ENCODE peak calls at places on chromosomes 16 and 17, in five cellular contexts. G, N, S, D and O are unnamed samples.

GRCh38 chr17:81142301-81143199 is 22.8 kb upstream of the PVALEF start:
- DNase-seq in D (peak; percentile 67), G (peak; percentile 87), N (peak; percentile 91), S (peak; percentile 80), O (peak; percentile 86)

GRCh38 chr17:70138309-70138865 is 30.9 kb upstream of the KCNJ2 start:
- DNase-seq in D (no peak), S (no peak), N (no peak), G (no peak), O (no peak)

GRCh38 chr17:73423806-73424205 is 112.0 kb upstream of the CDC42EP4 start:
- DNase-seq in N (peak; percentile 57), G (no peak), S (no peak), D (no peak), O (no peak)

GRCh38 chr17:68455756-68456528 is 1.4 kb downstream of the WIPI1 start:
- DNase-seq in D (peak; percentile 81), G (peak; percentile 70), S (no peak), N (no peak), O (no peak)

GRCh38 chr16:7086842-7087616 is 245.6 kb upstream of the RBFOX1 start:
- DNase-seq in G (no peak), N (no peak), S (no peak), D (no peak), O (peak; percentile 41)

GRCh38 chr16:89547291-89547690 is 13.2 kb upstream of the RPL13 start:
- DNase-seq in S (no peak), D (no peak), G (no peak), N (no peak), O (no peak)

GRCh38 chr16:71629617-71630016 is 3.6 kb downstream of the MARVELD3 start:
- DNase-seq in D (no peak), N (peak; percentile 25), G (no peak), S (no peak), O (no peak)

GRCh38 chr16:64864232-64864803 is 257.5 kb downstream of the CDH11 start:
- DNase-seq in S (no peak), D (no peak), G (no peak), N (no peak), O (no peak)

GRCh38 chr16:87233928-87234327 is 83.3 kb downstream of the C16orf95 start:
- DNase-seq in G (no peak), S (peak; percentile 26), N (no peak), D (no peak), O (peak; percentile 48)

GRCh38 chr16:81522141-81522701 is 77.6 kb downstream of the CMIP start:
- DNase-seq in G (no peak), D (no peak), N (peak; percentile 65), S (no peak), O (peak; percentile 72)

GRCh38 chr17:14161419-14161818 is 75.2 kb downstream of the CDRT15 start:
- DNase-seq in S (no peak), G (no peak), N (no peak), D (no peak), O (no peak)

GRCh38 chr17:76682306-76682705 is 28.5 kb downstream of the MXRA7 start:
- DNase-seq in G (no peak), N (peak; percentile 56), S (no peak), D (no peak), O (no peak)

GRCh38 chr17:27952366-27952765 is 59.2 kb upstream of the LYRM9 start:
- DNase-seq in G (no peak), N (no peak), D (no peak), S (no peak), O (no peak)

GRCh38 chr17:81049973-81050551 is 15.1 kb downstream of the BAIAP2 start:
- DNase-seq in G (peak; percentile 89), N (no peak), S (no peak), D (peak; percentile 85), O (no peak)

GRCh38 chr17:62778990-62779681 is 29.0 kb downstream of the MARCHF10 start:
- DNase-seq in D (no peak), N (no peak), S (no peak), G (peak; percentile 72), O (no peak)

GRCh38 chr17:60138769-60139437 is 10.9 kb upstream of the CA4 start:
- DNase-seq in D (no peak), N (no peak), S (no peak), G (no peak), O (peak; percentile 37)

GRCh38 chr17:57641761-57642160 is 103.3 kb downstream of the CCDC182 start:
- DNase-seq in N (no peak), G (no peak), D (no peak), S (no peak), O (no peak)

GRCh38 chr16:474420-475122 is 49.1 kb downstream of the RAB11FIP3 start:
- DNase-seq in N (no peak), D (no peak), S (no peak), G (no peak), O (no peak)
- TF ChIP-seq POLR2AphosphoS5 in N (no peak), D (no peak), S (no peak), G (no peak), O (no peak)

DNA sequence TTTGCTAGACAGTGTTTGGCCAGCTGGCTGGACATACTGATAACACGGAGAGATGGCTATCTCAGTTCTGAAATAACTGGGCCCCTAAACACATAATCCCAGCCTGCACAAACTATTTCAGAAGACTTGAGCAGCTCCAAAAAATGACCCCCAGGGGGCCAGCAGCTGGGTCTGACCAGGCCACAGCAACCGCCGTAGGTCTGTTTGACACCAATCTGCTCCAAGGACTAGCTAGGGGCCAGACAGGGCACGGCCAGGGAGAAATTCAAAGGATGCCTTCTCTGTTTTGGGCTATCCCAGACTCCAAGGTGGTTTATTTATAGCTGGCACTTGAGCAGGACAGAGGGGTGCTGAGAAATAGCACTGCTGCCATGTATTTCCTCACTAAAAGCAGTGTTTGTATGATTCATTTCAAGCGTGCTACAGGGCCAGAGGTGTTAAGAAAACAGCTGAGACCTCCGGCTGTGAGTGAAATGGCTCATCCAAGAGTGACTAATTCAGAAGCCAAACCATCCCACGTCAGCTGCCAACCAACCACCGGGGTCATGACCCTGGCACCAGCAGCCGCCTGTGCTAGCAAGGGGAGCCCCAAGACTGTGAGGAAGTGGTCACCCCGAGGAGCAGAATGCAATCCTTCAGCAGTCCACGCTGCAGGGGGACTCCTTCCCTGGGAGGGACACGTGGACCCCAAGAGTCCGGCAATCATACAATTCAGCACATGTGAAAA is 5.7 kb downstream of the GGA2 start:
- DNase-seq in N (peak; percentile 86), D (peak; percentile 76), S (peak; percentile 87), G (peak; percentile 46), O (peak; percentile 36)
- TF ChIP-seq CTCF in N (no peak), D (no peak), S (no peak), G (no peak), O (no peak)

GRCh38 chr17:7931709-7932482 is at the start of the genes CNTROB and TRAPPC1:
- DNase-seq in S (peak; percentile 99), G (peak; percentile 100), N (peak; percentile 100), D (peak; percentile 91), O (peak; percentile 98)

GRCh38 chr17:7929158-7930029 is at the start of gene KCNAB3:
- DNase-seq in G (no peak), S (peak; percentile 67), N (peak; percentile 83), D (no peak), O (peak; percentile 93)

GRCh38 chr17:7930841-7931631 is 710 bp downstream of the TRAPPC1 start:
- DNase-seq in D (no peak), N (no peak), G (no peak), S (no peak), O (peak; percentile 41)

GRCh38 chr17:7932949-7933348 is 943 bp downstream of the CNTROB start:
- DNase-seq in G (peak; percentile 45), S (peak; percentile 52), D (peak; percentile 33), N (no peak), O (peak; percentile 41)

GRCh38 chr17:7932483-7932891 is 481 bp downstream of the CNTROB start:
- DNase-seq in N (peak; percentile 84), D (no peak), G (no peak), S (peak; percentile 48), O (peak; percentile 65)
- TF ChIP-seq POLR2AphosphoS5 in N (no peak), D (no peak), G (no peak), S (no peak), O (no peak)

DNA sequence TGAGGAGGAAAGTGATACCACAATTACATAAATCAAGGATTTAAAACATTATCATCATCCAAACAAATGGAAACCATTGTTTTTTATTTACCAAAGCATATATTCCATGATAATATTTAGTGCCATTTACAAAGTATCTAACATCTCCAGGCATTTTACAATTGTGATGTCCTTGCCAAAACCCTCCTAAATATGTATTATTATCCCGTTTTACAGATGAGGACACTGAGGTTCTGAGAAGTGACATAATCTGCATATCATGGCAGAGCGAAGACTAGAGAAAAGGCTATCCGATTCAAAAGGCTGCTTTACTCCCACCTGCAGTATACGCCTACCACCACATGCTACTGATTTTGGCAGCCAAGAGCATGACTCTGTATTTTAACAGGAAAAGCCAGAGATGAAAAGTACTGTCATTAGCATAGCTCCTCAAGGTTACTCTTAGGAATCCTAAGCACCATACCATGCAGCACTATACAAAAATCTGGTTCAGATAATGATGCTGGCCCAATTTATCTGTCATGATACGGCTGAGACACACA is 301.4 kb downstream of the CA10 start:
- DNase-seq in N (no peak), D (no peak), G (no peak), S (no peak), O (peak; percentile 69)
- TF ChIP-seq CTCF in N (no peak), D (no peak), G (no peak), S (no peak), O (peak; percentile 34)